ENCODE peak calls at places on chromosomes 4 and X, in six cellular contexts. M is GM12878, P is HepG2, Z is SK-N-MC, A is spleen, G is suprapubic skin. I is an unnamed sample.

GRCh38 chrX:145817666-145818521 is at the start of gene SLITRK2:
- DNase-seq in M (no peak), A (peak), Z (no peak), P (no peak), G (no peak), I (no peak)

GRCh38 chr4:152513078-152513477 is 22.8 kb downstream of the FBXW7 start:
- DNase-seq in M (no peak), P (no peak), Z (no peak), G (no peak), A (no peak), I (no peak)

GRCh38 chr4:89661490-89661889 is 175.5 kb downstream of the SNCA start:
- DNase-seq in G (no peak), A (no peak), P (no peak), M (no peak), Z (no peak), I (no peak)

GRCh38 chr4:11497212-11497806 is 68.6 kb upstream of the HS3ST1 start:
- DNase-seq in P (no peak), Z (no peak), A (no peak), M (no peak), G (no peak), I (no peak)

GRCh38 chr4:94650690-94651089 is 107.1 kb upstream of the BMPR1B start:
- DNase-seq in G (no peak), Z (no peak), M (no peak), P (no peak), A (no peak), I (no peak)

GRCh38 chr4:52873191-52873590 is 11.1 kb downstream of the RASL11B start:
- DNase-seq in G (no peak), Z (no peak), M (no peak), A (no peak), P (no peak), I (no peak)

GRCh38 chr4:126591583-126591982 is 1041.2 kb upstream of the INTU start:
- DNase-seq in A (no peak), P (no peak), G (no peak), M (no peak), Z (no peak), I (no peak)

GRCh38 chr4:25113915-25114904 is 46.0 kb downstream of the SEPSECS start:
- DNase-seq in A (no peak), Z (no peak), G (no peak), P (no peak), M (no peak), I (peak)

GRCh38 chr4:183960021-183960420 is 54.9 kb downstream of the STOX2 start:
- DNase-seq in G (peak), A (no peak), Z (peak), P (no peak), M (no peak), I (no peak)

GRCh38 chr4:54277691-54278090 is 48.6 kb downstream of the PDGFRA start:
- DNase-seq in G (no peak), M (peak), Z (no peak), A (no peak), P (no peak), I (no peak)

GRCh38 chr4:98267498-98267897 is 6.3 kb downstream of the RAP1GDS1 start:
- DNase-seq in P (no peak), Z (no peak), G (no peak), A (no peak), M (no peak), I (no peak)

GRCh38 chr4:98262431-98262830 is 1.2 kb downstream of the RAP1GDS1 start:
- DNase-seq in M (no peak), Z (no peak), A (no peak), P (no peak), G (no peak), I (no peak)

GRCh38 chr4:98260047-98260578 is 1.1 kb upstream of the RAP1GDS1 start:
- DNase-seq in M (no peak), P (peak), A (no peak), Z (no peak), G (peak), I (no peak)

GRCh38 chr4:98260579-98261290 is 449 bp upstream of the RAP1GDS1 start:
- DNase-seq in M (peak), A (peak), G (peak), P (peak), Z (peak), I (peak)

DNA sequence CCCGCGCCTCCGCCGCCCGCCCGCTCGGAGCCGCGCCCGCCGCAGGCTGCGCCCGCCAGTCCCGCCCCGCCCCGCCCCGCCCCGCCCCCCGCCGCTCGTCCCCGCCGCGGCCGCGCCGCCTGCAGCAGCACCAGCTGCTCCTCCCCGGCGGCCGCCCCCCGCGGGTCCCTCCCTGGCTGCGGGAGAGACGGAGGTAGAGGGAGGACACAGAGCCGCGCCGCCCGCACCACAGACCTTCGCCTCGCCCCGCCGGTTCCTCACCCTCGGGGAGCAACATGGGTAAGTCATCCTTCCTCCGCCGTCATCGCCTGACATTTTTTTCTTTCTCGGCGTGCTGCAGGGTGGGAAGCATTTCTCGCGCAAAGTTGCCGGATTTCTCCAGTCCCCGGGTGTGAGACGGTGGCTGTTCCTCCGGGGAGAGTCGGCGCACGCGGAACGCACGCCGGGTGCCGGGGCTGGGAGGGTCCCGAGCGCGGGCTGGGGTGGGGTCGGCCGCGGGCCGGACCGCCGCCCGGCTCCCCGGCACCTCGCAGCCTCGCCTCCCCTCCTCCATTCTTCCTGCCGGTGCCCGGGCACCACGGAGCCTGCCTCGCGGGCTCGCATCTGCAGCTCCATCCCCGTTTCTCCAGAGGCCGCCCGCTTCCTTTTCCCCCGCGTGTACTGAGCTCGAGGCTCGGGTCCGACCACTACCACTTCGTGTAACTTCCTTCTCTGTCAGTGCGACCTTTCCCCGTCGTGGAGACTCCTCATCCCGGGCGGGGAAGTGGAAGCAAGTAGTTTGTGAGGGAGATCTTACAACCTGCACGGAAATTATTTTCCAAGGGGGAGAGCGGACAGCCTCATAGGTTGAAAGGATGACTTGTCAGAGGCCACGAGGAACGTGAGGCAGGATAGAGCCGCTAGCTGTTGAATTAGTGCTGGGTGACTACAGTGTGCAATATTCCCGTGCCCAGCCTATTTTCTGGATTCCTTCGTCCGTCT is at the start of gene RAP1GDS1:
- DNase-seq in Z (no peak), P (peak), M (no peak), G (peak), A (peak), I (no peak)
- TF ChIP-seq POLR2AphosphoS5 in Z (peak), P (peak), M (peak), G (no peak), A (no peak), I (peak)

DNA sequence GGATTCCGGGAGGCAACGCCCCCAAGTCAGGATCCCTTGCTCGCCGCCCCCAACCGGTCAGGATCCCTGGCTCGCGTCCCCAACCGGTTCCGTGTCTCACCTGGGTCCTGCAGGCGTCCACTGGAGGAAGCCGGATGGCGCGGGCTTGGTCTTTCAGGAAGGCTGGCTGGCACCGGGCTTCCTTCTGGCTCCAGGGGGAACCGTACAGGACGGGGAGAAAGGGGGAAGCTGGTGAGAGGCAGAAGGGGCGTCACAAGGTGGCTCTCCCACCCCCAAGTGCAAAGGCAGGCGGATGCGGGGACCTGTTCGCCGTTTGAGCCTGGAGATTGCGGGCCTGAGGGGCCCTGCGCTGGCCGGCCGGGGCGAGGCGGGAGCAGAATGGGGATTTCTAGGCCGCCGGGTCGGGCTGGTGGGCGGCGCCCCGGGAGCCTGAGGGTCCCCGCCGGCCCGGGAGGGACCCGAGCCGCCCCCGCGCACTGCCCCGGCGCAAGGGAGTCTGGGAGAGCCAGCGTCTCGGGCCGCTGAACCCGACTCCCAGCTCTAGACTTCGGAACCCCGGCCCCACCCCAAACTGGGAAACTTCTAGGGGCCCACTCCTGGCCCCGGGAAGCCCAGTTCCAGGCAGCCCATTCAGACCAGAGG is 84.8 kb downstream of the HPRT1 start:
- DNase-seq in P (no peak), A (no peak), Z (no peak), M (no peak), G (no peak), I (no peak)
- H3K4me3 ChIP-seq in P (peak), A (no peak), Z (no peak), M (no peak), G (peak), I (peak)

GRCh38 chr4:18847276-18847890 is 825.8 kb upstream of the LCORL start:
- DNase-seq in G (no peak), P (no peak), M (no peak), A (no peak), Z (no peak), I (no peak)
- TF ChIP-seq POLR2AphosphoS5 in G (no peak), P (no peak), M (no peak), A (no peak), Z (no peak), I (no peak)

DNA sequence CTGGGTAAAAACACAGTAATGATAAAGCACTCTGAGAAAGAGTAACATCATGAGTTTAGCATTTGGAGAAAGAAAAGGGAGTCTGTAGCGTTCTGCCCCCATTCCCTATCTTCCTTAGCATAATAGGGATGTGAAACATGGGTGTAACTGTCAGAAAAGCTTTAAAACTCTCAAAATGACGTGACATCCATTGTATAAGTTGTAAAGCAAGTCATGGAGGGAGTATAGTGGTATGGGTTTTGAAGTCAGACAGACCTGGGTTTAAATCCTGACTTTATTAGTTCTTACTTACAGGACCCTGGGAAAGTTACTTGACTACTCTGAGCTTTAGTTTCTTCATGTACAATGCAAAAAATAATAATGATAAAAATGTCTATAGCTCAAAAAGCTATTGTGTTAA is 17.1 kb downstream of the FBXO8 start:
- DNase-seq in M (no peak), G (no peak), A (no peak), P (no peak), Z (no peak), I (no peak)
- H3K4me3 ChIP-seq in M (no peak), G (no peak), A (no peak), P (no peak), Z (no peak), I (no peak)

GRCh38 chr4:154004859-154005520 is 216.1 kb upstream of the SFRP2 start:
- DNase-seq in Z (no peak), P (no peak), M (no peak), A (no peak), G (peak), I (no peak)
- TF ChIP-seq POLR2AphosphoS5 in Z (no peak), P (no peak), M (no peak), A (no peak), G (no peak), I (peak)

GRCh38 chrX:57285001-57285400 is 1.5 kb upstream of the FAAH2 start:
- DNase-seq in A (no peak), G (no peak), M (no peak), P (no peak), Z (no peak), I (no peak)

GRCh38 chrX:57289089-57289488 is 2.6 kb downstream of the FAAH2 start:
- DNase-seq in P (no peak), A (no peak), G (no peak), Z (no peak), M (no peak), I (no peak)

GRCh38 chrX:57282568-57282967 is 3.9 kb upstream of the FAAH2 start:
- DNase-seq in P (no peak), M (no peak), Z (no peak), A (no peak), G (no peak), I (no peak)

DNA sequence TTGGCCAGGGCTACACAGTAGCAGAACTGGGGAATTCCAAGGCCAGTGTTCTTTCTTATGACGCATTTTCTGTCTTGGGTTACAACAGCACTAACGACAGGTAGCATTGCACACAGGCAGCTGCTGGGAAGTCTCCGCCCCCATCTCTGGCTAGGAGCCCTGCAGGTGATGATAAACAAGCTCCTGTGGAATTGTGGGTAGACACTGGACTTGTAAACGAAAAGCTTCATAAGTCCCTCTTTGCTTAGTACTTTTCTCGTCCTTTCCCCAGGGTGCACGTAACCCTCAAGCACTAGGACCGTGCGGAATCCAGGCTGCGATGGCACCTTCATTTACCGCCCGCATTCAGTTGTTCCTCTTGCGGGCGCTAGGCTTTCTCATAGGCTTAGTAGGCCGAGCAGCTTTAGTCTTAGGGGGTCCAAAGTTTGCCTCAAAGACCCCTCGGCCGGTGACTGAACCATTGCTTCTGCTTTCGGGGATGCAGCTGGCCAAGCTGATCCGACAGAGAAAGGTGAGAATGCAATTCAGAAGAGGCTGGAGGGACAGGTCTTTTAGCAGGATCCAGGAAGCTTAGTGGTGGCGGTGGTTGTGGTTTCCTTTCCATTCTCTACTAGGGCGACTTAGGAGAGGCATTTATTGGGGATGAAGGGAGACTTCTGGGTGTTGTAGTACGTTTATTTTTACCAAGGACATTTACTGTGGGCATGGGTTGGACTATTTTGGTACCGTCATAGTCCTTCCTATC is at the start of gene FAAH2:
- DNase-seq in G (no peak), Z (no peak), A (peak), M (peak), P (peak), I (no peak)
- H3K4me3 ChIP-seq in G (peak), Z (no peak), A (no peak), M (peak), P (peak), I (peak)

DNA sequence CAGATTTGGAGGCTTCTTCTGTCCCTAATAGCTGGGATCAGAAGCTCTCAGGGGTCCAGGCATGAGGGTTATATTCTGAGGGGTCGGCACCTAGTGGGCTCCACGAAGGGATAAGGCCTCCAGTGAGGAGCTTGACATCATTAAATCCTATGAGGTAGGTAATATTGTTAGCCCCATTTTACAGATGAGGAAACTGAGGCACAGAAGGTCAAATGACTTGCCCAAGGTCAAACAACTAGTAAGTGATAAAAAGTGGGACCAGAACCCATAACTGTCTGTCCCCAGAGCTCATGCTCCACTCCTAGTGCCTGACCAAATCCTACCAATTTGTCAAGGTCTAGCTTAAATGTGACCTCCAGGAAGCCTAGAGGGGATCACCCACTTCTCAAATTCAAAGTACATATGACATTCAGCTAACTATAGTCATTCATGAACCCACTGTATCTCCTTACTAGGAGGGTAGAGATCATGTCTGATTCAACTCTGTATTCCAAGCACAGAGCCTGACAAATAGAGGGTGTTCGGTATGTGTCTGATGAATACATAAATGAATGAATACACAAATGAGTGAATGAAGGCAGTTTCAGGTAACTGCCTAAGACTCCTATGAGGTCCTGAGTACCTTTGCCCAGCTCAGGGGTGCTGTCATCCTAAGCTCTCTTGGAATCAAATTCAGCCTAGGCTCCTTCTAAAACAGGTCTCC is 43.3 kb downstream of the SMC1A start:
- DNase-seq in P (no peak), Z (no peak), G (no peak), M (no peak), A (no peak), I (no peak)
- TF ChIP-seq POLR2AphosphoS5 in P (no peak), Z (no peak), G (no peak), M (no peak), A (no peak), I (no peak)

DNA sequence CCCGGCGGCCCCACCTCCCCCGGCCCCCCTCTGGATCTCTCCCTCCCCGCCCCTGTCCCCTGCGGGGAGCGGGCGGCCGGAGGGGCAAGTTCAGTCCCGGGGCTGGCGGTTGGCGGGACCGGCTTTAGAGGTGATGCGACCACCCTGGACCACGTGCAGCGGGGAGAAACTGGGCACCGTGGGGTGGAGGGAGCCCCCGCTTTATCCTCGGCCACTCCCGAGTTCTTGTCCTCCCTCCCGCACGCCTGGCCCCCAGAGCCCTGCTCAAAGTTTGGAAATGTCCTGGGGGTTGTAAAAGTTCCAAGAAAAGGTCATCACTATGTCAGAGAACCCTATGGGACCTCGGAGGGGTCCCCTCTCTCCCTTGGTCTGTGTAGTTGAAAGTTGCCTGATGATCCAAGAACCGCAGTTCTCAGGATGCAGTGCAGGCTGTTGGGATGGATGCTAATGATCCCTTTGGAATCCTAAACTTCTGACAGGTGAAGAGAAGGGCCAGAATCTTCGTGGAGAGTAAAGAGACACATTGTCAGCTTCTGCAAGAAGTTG is 411 bp upstream of the VEGFC start:
- DNase-seq in P (no peak), M (no peak), G (peak), A (no peak), Z (no peak), I (peak)
- H3K4me3 ChIP-seq in P (no peak), M (no peak), G (peak), A (no peak), Z (peak), I (peak)

GRCh38 chr4:128323401-128323800 is 35.8 kb upstream of the PGRMC2 start:
- DNase-seq in A (no peak), P (no peak), Z (no peak), G (no peak), M (no peak), I (no peak)

GRCh38 chr4:128328106-128328505 is 40.5 kb upstream of the PGRMC2 start:
- DNase-seq in P (no peak), M (no peak), Z (no peak), A (no peak), G (no peak), I (no peak)

GRCh38 chr4:128322986-128323385 is 35.4 kb upstream of the PGRMC2 start:
- DNase-seq in G (no peak), M (no peak), A (no peak), P (peak), Z (no peak), I (no peak)

GRCh38 chr4:128320656-128321055 is 33.0 kb upstream of the PGRMC2 start:
- DNase-seq in P (no peak), G (no peak), A (no peak), M (no peak), Z (no peak), I (no peak)

DNA sequence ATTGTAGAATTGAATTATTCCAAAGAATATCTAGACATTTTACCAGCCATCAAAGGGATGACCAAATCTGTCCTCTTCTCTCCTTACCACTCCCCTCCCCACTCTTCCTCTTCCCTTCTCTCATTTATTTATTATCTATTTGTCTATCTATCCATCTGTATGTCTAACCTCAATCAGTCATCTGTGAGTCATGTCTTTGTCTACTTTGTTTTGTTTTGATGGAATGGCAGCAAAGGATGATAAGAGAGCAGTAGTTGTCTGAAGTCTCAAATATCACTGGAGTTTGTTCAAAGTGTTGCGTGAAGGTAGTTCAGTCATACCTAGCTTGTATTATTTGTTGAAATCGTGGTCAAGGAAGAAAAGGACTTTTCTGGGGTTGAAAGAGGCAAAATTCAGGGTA is 34.7 kb upstream of the PGRMC2 start:
- DNase-seq in M (no peak), G (no peak), Z (no peak), A (no peak), P (peak), I (no peak)
- TF ChIP-seq POLR2AphosphoS5 in M (no peak), G (no peak), Z (no peak), A (no peak), P (no peak), I (no peak)

GRCh38 chr4:115228851-115229250 is 115.4 kb upstream of the NDST4 start:
- DNase-seq in P (no peak), Z (no peak), A (no peak), G (no peak), M (no peak), I (no peak)
- H3K4me3 ChIP-seq in P (no peak), Z (no peak), A (no peak), G (no peak), M (no peak), I (no peak)